ENCODE peak calls at places on chromosomes 7 and 10, in nine cellular contexts. S is K562, T is HCT116, Y is A549, R is Panc1, A is GM23338, K is GM12878, M is SK-N-SH, H is HepG2. U is an unnamed sample.
A peak's percentile ranks its signal among the peaks of the same experiment; 100 is the strongest.

GRCh38 chr7:88226886-88227516 is 7.2 kb upstream of the SRI start:
- DNase-seq in S (no peak), T (peak; percentile 68), Y (peak; percentile 76), R (peak; percentile 74), A (no peak), K (no peak), M (no peak), H (peak; percentile 90), U (no peak)

GRCh38 chr10:80356563-80356999 is at the start of the genes DYDC1 and DYDC2:
- DNase-seq in S (no peak), T (no peak), Y (no peak), R (no peak), A (peak; percentile 97), K (no peak), M (peak; percentile 83), H (no peak), U (peak; percentile 26)

GRCh38 chr10:69410487-69410886 is 6.2 kb downstream of the TACR2 start:
- DNase-seq in S (no peak), T (no peak), Y (no peak), R (no peak), A (no peak), K (no peak), M (no peak), H (no peak), U (no peak)

GRCh38 chr7:117020605-117021002 is 67.3 kb downstream of the ST7 start:
- DNase-seq in S (no peak), T (no peak), Y (no peak), R (no peak), A (peak; percentile 5), K (no peak), M (no peak), H (no peak), U (no peak)

GRCh38 chr7:130970696-130971095 is 236.7 kb upstream of the KLF14 start:
- DNase-seq in S (no peak), T (no peak), Y (no peak), R (no peak), A (no peak), K (no peak), M (no peak), H (no peak), U (no peak)

GRCh38 chr7:22565315-22565811 is 65.4 kb upstream of the STEAP1B start:
- DNase-seq in S (peak; percentile 39), T (no peak), Y (no peak), R (peak; percentile 66), A (no peak), K (peak; percentile 45), M (no peak), H (no peak), U (no peak)

GRCh38 chr7:1974714-1975113 is 258.0 kb downstream of the MAD1L1 start:
- DNase-seq in S (no peak), T (no peak), Y (no peak), R (no peak), A (no peak), K (no peak), M (no peak), H (no peak), U (no peak)

GRCh38 chr7:122258971-122259370 is 45.6 kb downstream of the FEZF1 start:
- DNase-seq in S (no peak), T (no peak), Y (no peak), R (no peak), A (no peak), K (no peak), M (no peak), H (no peak), U (no peak)

GRCh38 chr7:29248713-29249382 is 54.3 kb downstream of the CHN2 start:
- DNase-seq in S (no peak), T (no peak), Y (no peak), R (no peak), A (no peak), K (no peak), M (no peak), H (peak; percentile 88), U (peak; percentile 9)

GRCh38 chr10:31011017-31011659 is 20.5 kb downstream of the ZNF438 start:
- DNase-seq in S (no peak), T (no peak), Y (no peak), R (no peak), A (no peak), K (no peak), M (no peak), H (peak; percentile 5), U (no peak)

GRCh38 chr7:23520582-23520981 is 11.2 kb downstream of the TRA2A start:
- DNase-seq in S (no peak), T (no peak), Y (no peak), R (no peak), A (peak; percentile 41), K (no peak), M (no peak), H (no peak), U (no peak)

GRCh38 chr7:96719164-96719563 is 9.5 kb upstream of the SEM1 start:
- DNase-seq in S (no peak), T (no peak), Y (no peak), R (no peak), A (peak; percentile 63), K (no peak), M (no peak), H (no peak), U (no peak)

GRCh38 chr7:87567052-87567451 is 33.6 kb downstream of the ABCB1 start:
- DNase-seq in S (no peak), T (no peak), Y (no peak), R (no peak), A (no peak), K (no peak), M (no peak), H (no peak), U (no peak)

GRCh38 chr7:73742753-73743641 is 4.4 kb upstream of the ABHD11 start:
- DNase-seq in S (no peak), T (peak; percentile 96), Y (no peak), R (no peak), A (peak; percentile 98), K (no peak), M (peak; percentile 44), H (peak; percentile 85), U (no peak)

GRCh38 chr10:119252051-119252465 is 44.7 kb downstream of the GRK5 start:
- DNase-seq in S (peak; percentile 54), T (no peak), Y (no peak), R (no peak), A (no peak), K (no peak), M (peak; percentile 70), H (peak; percentile 75), U (no peak)

GRCh38 chr10:94213980-94214379 is 148.8 kb downstream of the NOC3L start:
- DNase-seq in S (no peak), T (no peak), Y (no peak), R (no peak), A (no peak), K (no peak), M (no peak), H (no peak), U (no peak)

GRCh38 chr10:5892007-5892406 is 2.0 kb downstream of the FBH1 start:
- DNase-seq in S (no peak), T (no peak), Y (no peak), R (no peak), A (no peak), K (no peak), M (no peak), H (no peak), U (no peak)

GRCh38 chr7:15461576-15461975 is 100.2 kb downstream of the AGMO start:
- DNase-seq in S (no peak), T (no peak), Y (no peak), R (no peak), A (no peak), K (no peak), M (no peak), H (no peak), U (no peak)

GRCh38 chr7:158067931-158068482 is 519.6 kb downstream of the PTPRN2 start:
- DNase-seq in S (no peak), T (no peak), Y (no peak), R (no peak), A (no peak), K (no peak), M (no peak), H (no peak), U (no peak)

DNA sequence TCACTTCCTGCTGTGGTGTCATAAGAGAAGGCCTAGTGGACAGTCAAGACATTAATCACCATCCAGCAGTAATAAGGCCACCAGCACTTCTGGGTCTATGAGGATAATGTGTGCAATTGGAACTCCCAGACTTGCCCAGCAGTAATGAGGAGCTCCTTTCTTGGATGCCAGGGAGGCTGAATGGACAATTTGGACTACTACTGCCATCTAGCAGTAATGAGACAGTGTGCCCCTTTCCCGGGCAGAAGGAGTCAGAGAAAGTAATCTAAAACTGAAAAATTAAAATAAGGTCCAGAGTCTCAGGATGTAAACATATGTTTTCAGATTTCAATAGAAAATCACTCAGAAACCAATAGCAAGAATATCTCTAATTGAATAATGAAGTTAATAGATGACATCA is 400.4 kb downstream of the CDC14C start:
- DNase-seq in S (no peak), T (no peak), Y (no peak), R (peak; percentile 7), A (peak; percentile 13), K (no peak), M (no peak), H (no peak), U (no peak)
- TF ChIP-seq REST in S (no peak), T (no peak), Y (no peak), R (no peak), A (no peak), K (no peak), M (no peak), H (no peak), U (no peak)

GRCh38 chr10:120978589-120979252 is 127.6 kb downstream of the WDR11 start:
- DNase-seq in S (no peak), T (no peak), Y (no peak), R (no peak), A (no peak), K (no peak), M (no peak), H (no peak), U (no peak)
- H3K4me3 ChIP-seq in S (no peak overlapping the region), T (peak overlapping the region; percentile 52), Y (peak overlapping the region; percentile 42), R (peak overlapping the region; percentile 46), A (peak overlapping the region; percentile 55), K (no peak overlapping the region), M (peak overlapping the region; percentile 33), H (no peak overlapping the region), U (no peak overlapping the region)

DNA sequence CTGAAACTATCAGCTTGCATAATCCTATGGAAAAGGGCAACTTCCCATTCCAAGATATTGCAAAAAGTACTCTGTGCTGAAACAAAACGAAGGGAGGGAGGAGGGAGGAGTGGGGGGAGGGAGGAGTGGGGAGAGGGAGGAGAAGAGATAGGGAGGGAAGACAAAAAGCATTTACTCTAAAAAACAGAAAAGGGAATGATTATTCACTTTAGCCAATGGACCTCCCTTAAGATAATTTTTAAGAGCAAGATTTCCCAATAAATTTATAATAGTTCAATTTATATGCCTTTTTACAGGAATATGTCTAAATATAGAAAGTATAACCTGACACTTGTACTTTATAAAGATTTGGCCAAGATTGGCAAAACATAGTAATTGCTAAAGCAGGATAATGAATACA is 344.8 kb upstream of the NFE2L3 start:
- DNase-seq in S (no peak), T (no peak), Y (no peak), R (no peak), A (no peak), K (no peak), M (no peak), H (no peak), U (no peak)
- TF ChIP-seq REST in S (no peak), T (no peak), Y (no peak), R (no peak), A (no peak), K (no peak), M (no peak), H (no peak), U (no peak)

DNA sequence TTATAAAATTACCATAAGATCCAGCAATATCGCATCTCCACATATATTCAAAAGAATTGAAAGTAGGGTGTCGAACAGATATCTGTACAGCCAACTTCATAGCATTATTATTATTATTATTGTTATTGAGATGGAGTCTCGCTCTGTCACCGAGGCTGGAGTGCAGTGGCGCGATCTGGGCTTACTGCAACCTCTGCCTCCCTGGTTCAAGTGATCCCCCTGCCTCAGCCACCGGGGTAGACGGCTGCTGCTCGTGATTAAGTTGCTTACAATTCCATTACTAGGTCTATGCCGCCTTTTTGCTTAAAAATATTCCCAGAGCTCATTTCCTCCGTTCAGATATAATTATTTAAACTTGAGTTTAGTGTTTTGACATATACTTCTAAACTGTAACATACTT is 19.8 kb upstream of the USP6NL start:
- DNase-seq in S (no peak), T (no peak), Y (no peak), R (no peak), A (no peak), K (no peak), M (no peak), H (no peak), U (no peak)
- H3K4me3 ChIP-seq in S (no peak overlapping the region), T (no peak overlapping the region), Y (no peak overlapping the region), R (no peak overlapping the region), A (no peak overlapping the region), K (no peak overlapping the region), M (no peak overlapping the region), H (no peak overlapping the region), U (no peak overlapping the region)